ENCODE peak calls at places on chromosomes 16 and 17, in six cellular contexts. One of them, this sample, is unnamed.

GRCh38 chr17:82227629-82228277 is 1.1 kb upstream of the SLC16A3 start:
- DNase-seq in thoracic aorta: no peak
- DNase-seq in activated B cell treated with CpG ODN at 0.5 μM for 24 hours: no peak
- DNase-seq in AG10803: no peak
- DNase-seq in heart right ventricle: no peak
- DNase-seq in GM10248: no peak
- DNase-seq in this sample: no peak

GRCh38 chr16:54063374-54063773 is 223.2 kb downstream of the IRX3 start:
- DNase-seq in heart right ventricle: no peak
- DNase-seq in thoracic aorta: no peak
- DNase-seq in AG10803: no peak
- DNase-seq in activated B cell treated with CpG ODN at 0.5 μM for 24 hours: no peak
- DNase-seq in GM10248: no peak
- DNase-seq in this sample: no peak

GRCh38 chr17:78825696-78826095 is 14.9 kb downstream of the USP36 start:
- DNase-seq in GM10248: no peak
- DNase-seq in activated B cell treated with CpG ODN at 0.5 μM for 24 hours: no peak
- DNase-seq in thoracic aorta: no peak
- DNase-seq in AG10803: no peak
- DNase-seq in heart right ventricle: no peak
- DNase-seq in this sample: no peak

GRCh38 chr17:16444258-16444886 is 29.0 kb downstream of the TRPV2 start:
- DNase-seq in GM10248: no peak
- DNase-seq in heart right ventricle: no peak
- DNase-seq in thoracic aorta: no peak
- DNase-seq in AG10803: no peak
- DNase-seq in activated B cell treated with CpG ODN at 0.5 μM for 24 hours: no peak
- DNase-seq in this sample: no peak

GRCh38 chr16:12262454-12263180 is 286.1 kb downstream of the SNX29 start:
- DNase-seq in heart right ventricle: no peak
- DNase-seq in AG10803: peak
- DNase-seq in thoracic aorta: no peak
- DNase-seq in GM10248: no peak
- DNase-seq in activated B cell treated with CpG ODN at 0.5 μM for 24 hours: no peak
- DNase-seq in this sample: no peak

GRCh38 chr16:769934-770333 is 9.4 kb downstream of the MSLN start:
- DNase-seq in activated B cell treated with CpG ODN at 0.5 μM for 24 hours: no peak
- DNase-seq in heart right ventricle: no peak
- DNase-seq in AG10803: no peak
- DNase-seq in thoracic aorta: no peak
- DNase-seq in GM10248: no peak
- DNase-seq in this sample: no peak

GRCh38 chr16:3553138-3553923 is 23.9 kb downstream of the NLRC3 start:
- DNase-seq in AG10803: no peak
- DNase-seq in GM10248: no peak
- DNase-seq in activated B cell treated with CpG ODN at 0.5 μM for 24 hours: no peak
- DNase-seq in heart right ventricle: no peak
- DNase-seq in thoracic aorta: no peak
- DNase-seq in this sample: no peak

GRCh38 chr16:47638175-47638574 is 177.0 kb downstream of the PHKB start:
- DNase-seq in thoracic aorta: no peak
- DNase-seq in AG10803: no peak
- DNase-seq in activated B cell treated with CpG ODN at 0.5 μM for 24 hours: no peak
- DNase-seq in heart right ventricle: no peak
- DNase-seq in GM10248: no peak
- DNase-seq in this sample: no peak

GRCh38 chr17:72294487-72294893 is 173.7 kb downstream of the SOX9 start:
- DNase-seq in activated B cell treated with CpG ODN at 0.5 μM for 24 hours: no peak
- DNase-seq in thoracic aorta: no peak
- DNase-seq in AG10803: no peak
- DNase-seq in heart right ventricle: peak
- DNase-seq in GM10248: no peak
- DNase-seq in this sample: no peak

GRCh38 chr17:11389583-11389982 is 148.6 kb downstream of the SHISA6 start:
- DNase-seq in heart right ventricle: no peak
- DNase-seq in GM10248: no peak
- DNase-seq in thoracic aorta: no peak
- DNase-seq in activated B cell treated with CpG ODN at 0.5 μM for 24 hours: no peak
- DNase-seq in AG10803: no peak
- DNase-seq in this sample: no peak

GRCh38 chr16:70665113-70665694 is 18.8 kb downstream of the IL34 start:
- DNase-seq in heart right ventricle: no peak
- DNase-seq in thoracic aorta: no peak
- DNase-seq in AG10803: no peak
- DNase-seq in activated B cell treated with CpG ODN at 0.5 μM for 24 hours: no peak
- DNase-seq in GM10248: no peak
- DNase-seq in this sample: no peak

GRCh38 chr17:17497845-17498520 is 1.8 kb upstream of the RASD1 start:
- DNase-seq in thoracic aorta: no peak
- DNase-seq in activated B cell treated with CpG ODN at 0.5 μM for 24 hours: no peak
- DNase-seq in heart right ventricle: no peak
- DNase-seq in AG10803: no peak
- DNase-seq in GM10248: no peak
- DNase-seq in this sample: no peak

GRCh38 chr16:2253293-2253692 is 1.9 kb upstream of the ECI1 start:
- DNase-seq in thoracic aorta: no peak
- DNase-seq in heart right ventricle: no peak
- DNase-seq in activated B cell treated with CpG ODN at 0.5 μM for 24 hours: no peak
- DNase-seq in GM10248: no peak
- DNase-seq in AG10803: no peak
- DNase-seq in this sample: no peak

GRCh38 chr17:40176409-40177110 is 710 bp upstream of the RAPGEFL1 start:
- DNase-seq in GM10248: no peak
- DNase-seq in heart right ventricle: no peak
- DNase-seq in AG10803: no peak
- DNase-seq in activated B cell treated with CpG ODN at 0.5 μM for 24 hours: no peak
- DNase-seq in thoracic aorta: no peak
- DNase-seq in this sample: no peak

GRCh38 chr17:17024778-17025300 is 17.4 kb upstream of the MPRIP start:
- DNase-seq in AG10803: no peak
- DNase-seq in activated B cell treated with CpG ODN at 0.5 μM for 24 hours: no peak
- DNase-seq in GM10248: no peak
- DNase-seq in heart right ventricle: peak
- DNase-seq in thoracic aorta: no peak
- DNase-seq in this sample: no peak

GRCh38 chr16:1610071-1610840 is 1.6 kb downstream of the IFT140 start:
- DNase-seq in heart right ventricle: peak
- DNase-seq in thoracic aorta: peak
- DNase-seq in AG10803: peak
- DNase-seq in activated B cell treated with CpG ODN at 0.5 μM for 24 hours: peak
- DNase-seq in GM10248: peak
- DNase-seq in this sample: peak

GRCh38 chr16:23979982-23980381 is 144.2 kb downstream of the PRKCB start:
- DNase-seq in AG10803: no peak
- DNase-seq in thoracic aorta: no peak
- DNase-seq in GM10248: no peak
- DNase-seq in activated B cell treated with CpG ODN at 0.5 μM for 24 hours: no peak
- DNase-seq in heart right ventricle: no peak
- DNase-seq in this sample: no peak

GRCh38 chr16:90020838-90021382 is 1.7 kb upstream of the DBNDD1 start:
- DNase-seq in thoracic aorta: no peak
- DNase-seq in heart right ventricle: peak
- DNase-seq in AG10803: peak
- DNase-seq in activated B cell treated with CpG ODN at 0.5 μM for 24 hours: no peak
- DNase-seq in GM10248: no peak
- DNase-seq in this sample: no peak

GRCh38 chr17:47800686-47801085 is 20.9 kb downstream of the OSBPL7 start:
- DNase-seq in heart right ventricle: no peak
- DNase-seq in activated B cell treated with CpG ODN at 0.5 μM for 24 hours: no peak
- DNase-seq in AG10803: no peak
- DNase-seq in thoracic aorta: no peak
- DNase-seq in GM10248: no peak
- DNase-seq in this sample: no peak

GRCh38 chr16:84840687-84841627 is 21.2 kb downstream of the CRISPLD2 start:
- DNase-seq in heart right ventricle: no peak
- DNase-seq in GM10248: no peak
- DNase-seq in AG10803: no peak
- DNase-seq in activated B cell treated with CpG ODN at 0.5 μM for 24 hours: no peak
- DNase-seq in thoracic aorta: no peak
- DNase-seq in this sample: no peak

GRCh38 chr16:27429981-27430441 is 28.0 kb downstream of the IL21R start:
- DNase-seq in activated B cell treated with CpG ODN at 0.5 μM for 24 hours: peak
- DNase-seq in heart right ventricle: peak
- DNase-seq in AG10803: no peak
- DNase-seq in GM10248: no peak
- DNase-seq in thoracic aorta: no peak
- DNase-seq in this sample: peak

GRCh38 chr17:41642252-41643156 is 18.1 kb upstream of the KRT17 start:
- DNase-seq in GM10248: no peak
- DNase-seq in heart right ventricle: no peak
- DNase-seq in AG10803: no peak
- DNase-seq in activated B cell treated with CpG ODN at 0.5 μM for 24 hours: no peak
- DNase-seq in thoracic aorta: no peak
- DNase-seq in this sample: no peak

GRCh38 chr17:19239544-19239943 is 2.4 kb downstream of the EPN2 start:
- DNase-seq in heart right ventricle: no peak
- DNase-seq in activated B cell treated with CpG ODN at 0.5 μM for 24 hours: no peak
- DNase-seq in AG10803: peak
- DNase-seq in GM10248: no peak
- DNase-seq in thoracic aorta: no peak
- DNase-seq in this sample: no peak

GRCh38 chr17:78391843-78392242 is 13.4 kb downstream of the PGS1 start:
- DNase-seq in heart right ventricle: no peak
- DNase-seq in AG10803: peak
- DNase-seq in GM10248: no peak
- DNase-seq in thoracic aorta: no peak
- DNase-seq in activated B cell treated with CpG ODN at 0.5 μM for 24 hours: no peak
- DNase-seq in this sample: no peak

GRCh38 chr17:79747508-79748295 is 17.0 kb downstream of the ENPP7 start:
- DNase-seq in thoracic aorta: no peak
- DNase-seq in GM10248: no peak
- DNase-seq in heart right ventricle: no peak
- DNase-seq in activated B cell treated with CpG ODN at 0.5 μM for 24 hours: no peak
- DNase-seq in AG10803: no peak
- DNase-seq in this sample: no peak

GRCh38 chr17:19720210-19720475 is 3.8 kb upstream of the SLC47A2 start:
- DNase-seq in activated B cell treated with CpG ODN at 0.5 μM for 24 hours: no peak
- DNase-seq in heart right ventricle: no peak
- DNase-seq in GM10248: no peak
- DNase-seq in thoracic aorta: no peak
- DNase-seq in AG10803: no peak
- DNase-seq in this sample: no peak

GRCh38 chr17:62929320-62929719 is 36.7 kb upstream of the TANC2 start:
- DNase-seq in thoracic aorta: no peak
- DNase-seq in AG10803: no peak
- DNase-seq in heart right ventricle: no peak
- DNase-seq in activated B cell treated with CpG ODN at 0.5 μM for 24 hours: no peak
- DNase-seq in GM10248: no peak
- DNase-seq in this sample: no peak

GRCh38 chr16:85460983-85461813 is 151.9 kb upstream of the GSE1 start:
- DNase-seq in AG10803: peak
- DNase-seq in activated B cell treated with CpG ODN at 0.5 μM for 24 hours: no peak
- DNase-seq in GM10248: no peak
- DNase-seq in thoracic aorta: no peak
- DNase-seq in heart right ventricle: no peak
- DNase-seq in this sample: no peak

GRCh38 chr16:54540525-54541180 is 254.1 kb upstream of the IRX3 start:
- DNase-seq in thoracic aorta: no peak
- DNase-seq in GM10248: no peak
- DNase-seq in AG10803: no peak
- DNase-seq in activated B cell treated with CpG ODN at 0.5 μM for 24 hours: no peak
- DNase-seq in heart right ventricle: no peak
- DNase-seq in this sample: no peak

GRCh38 chr17:79835953-79836951 is 3.0 kb downstream of the CBX4 start:
- DNase-seq in activated B cell treated with CpG ODN at 0.5 μM for 24 hours: no peak
- DNase-seq in heart right ventricle: no peak
- DNase-seq in AG10803: peak
- DNase-seq in thoracic aorta: no peak
- DNase-seq in GM10248: no peak
- DNase-seq in this sample: no peak

DNA sequence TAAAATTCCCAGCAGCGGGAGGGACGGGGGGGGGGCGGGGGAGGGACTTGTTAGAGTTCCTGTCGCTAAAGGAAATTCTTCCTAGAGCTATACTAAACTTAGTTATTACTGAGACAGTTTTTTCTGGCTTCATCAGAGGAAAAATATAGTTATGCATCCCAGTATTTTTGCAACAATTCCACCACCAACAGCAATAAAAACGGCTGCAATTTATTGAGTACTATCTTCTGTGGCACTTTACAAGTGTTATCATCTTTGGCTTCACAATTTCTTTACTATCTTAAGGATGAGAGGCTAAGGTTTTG is 6.9 kb upstream of the DHRS7B start:
- DNase-seq in thoracic aorta: no peak
- DNase-seq in activated B cell treated with CpG ODN at 0.5 μM for 24 hours: no peak
- DNase-seq in GM10248: no peak
- DNase-seq in AG10803: no peak
- DNase-seq in heart right ventricle: no peak
- DNase-seq in this sample: no peak
- TF ChIP-seq CTCF in thoracic aorta: no peak
- TF ChIP-seq CTCF in activated B cell treated with CpG ODN at 0.5 μM for 24 hours: no peak
- TF ChIP-seq CTCF in GM10248: no peak
- TF ChIP-seq CTCF in AG10803: no peak
- TF ChIP-seq CTCF in heart right ventricle: no peak
- TF ChIP-seq CTCF in this sample: no peak

DNA sequence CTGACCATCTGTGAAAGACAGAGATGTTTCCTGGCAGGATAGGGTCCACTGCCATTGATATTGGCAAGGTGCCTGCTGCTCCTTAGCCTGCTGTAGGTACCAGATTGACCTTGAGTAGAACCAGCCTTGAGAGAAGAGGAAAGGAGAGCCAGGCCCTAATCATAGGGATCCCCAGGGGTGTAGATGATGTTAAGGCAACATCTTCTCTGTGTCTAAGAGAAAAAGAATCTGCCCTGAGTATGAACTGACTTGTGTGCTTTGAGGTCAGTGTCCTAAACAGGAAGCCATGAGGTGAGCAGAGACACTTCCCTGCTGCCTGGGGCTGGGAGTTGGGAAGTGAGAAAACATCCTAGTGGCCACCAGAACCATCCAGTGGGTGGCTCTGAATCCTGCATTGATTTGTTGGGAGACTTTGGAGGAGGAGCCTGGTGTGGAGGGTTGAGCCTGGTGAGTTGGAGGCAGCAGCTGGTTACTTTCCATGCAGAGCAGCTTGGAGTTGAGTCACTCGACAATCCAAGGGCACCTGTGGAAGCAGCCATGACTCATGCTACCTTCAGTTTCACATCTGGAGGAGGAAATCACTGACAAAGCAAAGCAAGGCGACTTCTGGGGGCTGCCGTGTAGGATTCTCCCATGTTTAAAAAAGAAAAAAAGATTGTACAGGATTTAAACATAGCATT is 47.8 kb downstream of the BMERB1 start:
- DNase-seq in GM10248: no peak
- DNase-seq in AG10803: peak
- DNase-seq in heart right ventricle: peak
- DNase-seq in thoracic aorta: no peak
- DNase-seq in activated B cell treated with CpG ODN at 0.5 μM for 24 hours: no peak
- DNase-seq in this sample: peak
- TF ChIP-seq CTCF in GM10248: no peak
- TF ChIP-seq CTCF in AG10803: peak
- TF ChIP-seq CTCF in heart right ventricle: no peak
- TF ChIP-seq CTCF in thoracic aorta: no peak
- TF ChIP-seq CTCF in activated B cell treated with CpG ODN at 0.5 μM for 24 hours: no peak
- TF ChIP-seq CTCF in this sample: no peak

GRCh38 chr17:36485027-36485426 is 1.5 kb upstream of the ZNHIT3 start:
- DNase-seq in AG10803: no peak
- DNase-seq in GM10248: no peak
- DNase-seq in thoracic aorta: no peak
- DNase-seq in activated B cell treated with CpG ODN at 0.5 μM for 24 hours: no peak
- DNase-seq in heart right ventricle: no peak
- DNase-seq in this sample: no peak
- TF ChIP-seq CTCF in AG10803: no peak
- TF ChIP-seq CTCF in GM10248: no peak
- TF ChIP-seq CTCF in thoracic aorta: no peak
- TF ChIP-seq CTCF in activated B cell treated with CpG ODN at 0.5 μM for 24 hours: no peak
- TF ChIP-seq CTCF in heart right ventricle: no peak
- TF ChIP-seq CTCF in this sample: no peak

GRCh38 chr17:73645050-73645871 is 1.0 kb upstream of the SDK2 start:
- DNase-seq in heart right ventricle: peak
- DNase-seq in AG10803: peak
- DNase-seq in GM10248: no peak
- DNase-seq in activated B cell treated with CpG ODN at 0.5 μM for 24 hours: peak
- DNase-seq in thoracic aorta: no peak
- DNase-seq in this sample: peak
- TF ChIP-seq CTCF in heart right ventricle: peak
- TF ChIP-seq CTCF in AG10803: no peak
- TF ChIP-seq CTCF in GM10248: peak
- TF ChIP-seq CTCF in activated B cell treated with CpG ODN at 0.5 μM for 24 hours: no peak
- TF ChIP-seq CTCF in thoracic aorta: no peak
- TF ChIP-seq CTCF in this sample: peak